ENCODE peak calls at places on chromosomes 6 and 20, in four cellular contexts. H is GM12865, F is fibroblast of lung, G is GM06990. T is an unnamed sample.

GRCh38 chr6:125780540-125781306 is 10.0 kb upstream of the NCOA7 start:
- DNase-seq in H (peak), F (peak), G (peak), T (peak)

GRCh38 chr6:49555951-49556350 is 5.5 kb downstream of the C6orf141 start:
- DNase-seq in H (no peak), F (peak), G (no peak), T (no peak)

GRCh38 chr6:56046576-56046975 is 171.2 kb upstream of the BMP5 start:
- DNase-seq in H (no peak), F (peak), G (no peak), T (no peak)

GRCh38 chr6:40881501-40881900 is 157.5 kb downstream of the UNC5CL start:
- DNase-seq in H (peak), F (no peak), G (no peak), T (no peak)

GRCh38 chr20:54063998-54064676 is 6.3 kb downstream of the BCAS1 start:
- DNase-seq in H (peak), F (no peak), G (peak), T (peak)

GRCh38 chr20:20070871-20071726 is 18.8 kb downstream of the CFAP61 start:
- DNase-seq in H (no peak), F (no peak), G (no peak), T (no peak)

GRCh38 chr6:44001318-44001868 is 125.9 kb downstream of the MRPL14 start:
- DNase-seq in H (peak), F (no peak), G (peak), T (peak)

GRCh38 chr20:62774076-62774714 is 22.1 kb upstream of the MRGBP start:
- DNase-seq in H (no peak), F (no peak), G (no peak), T (no peak)

GRCh38 chr6:31402324-31403282 is 792 bp upstream of the MICA start:
- DNase-seq in H (peak), F (peak), G (no peak), T (peak)

GRCh38 chr6:47253136-47253535 is 56.6 kb downstream of the TNFRSF21 start:
- DNase-seq in H (no peak), F (no peak), G (no peak), T (no peak)

GRCh38 chr6:24358219-24358821 is 461 bp upstream of the DCDC2 start:
- DNase-seq in H (no peak), F (no peak), G (no peak), T (no peak)

GRCh38 chr6:112311950-112312547 is 35.1 kb upstream of the RFPL4B start:
- DNase-seq in H (peak), F (no peak), G (no peak), T (peak)

GRCh38 chr6:159720708-159721107 is 6.6 kb upstream of the WTAP start:
- DNase-seq in H (peak), F (no peak), G (no peak), T (peak)

GRCh38 chr6:132214716-132215115 is 186.6 kb downstream of the MOXD1 start:
- DNase-seq in H (no peak), F (no peak), G (no peak), T (no peak)

GRCh38 chr6:19757036-19757435 is 80.1 kb upstream of the ID4 start:
- DNase-seq in H (no peak), F (peak), G (no peak), T (no peak)

GRCh38 chr6:166351715-166352285 is 9.5 kb upstream of the SFT2D1 start:
- DNase-seq in H (peak), F (peak), G (no peak), T (peak)

GRCh38 chr6:150325093-150325772 is 43.6 kb upstream of the IYD start:
- DNase-seq in H (no peak), F (peak), G (no peak), T (no peak)

GRCh38 chr20:31587545-31588389 is 17.3 kb upstream of the ID1 start:
- DNase-seq in H (no peak), F (peak), G (no peak), T (peak)

GRCh38 chr6:119077643-119078448 is 618 bp downstream of the FAM184A start:
- DNase-seq in H (peak), F (peak), G (peak), T (peak)

GRCh38 chr6:166514196-166514595 is 72.3 kb downstream of the RAMACL start:
- DNase-seq in H (no peak), F (no peak), G (no peak), T (no peak)

GRCh38 chr6:157715766-157716171 is 107.3 kb upstream of the SNX9 start:
- DNase-seq in H (no peak), F (peak), G (no peak), T (no peak)

GRCh38 chr6:76134651-76135050 is 62.2 kb upstream of the IMPG1 start:
- DNase-seq in H (no peak), F (no peak), G (no peak), T (no peak)

DNA sequence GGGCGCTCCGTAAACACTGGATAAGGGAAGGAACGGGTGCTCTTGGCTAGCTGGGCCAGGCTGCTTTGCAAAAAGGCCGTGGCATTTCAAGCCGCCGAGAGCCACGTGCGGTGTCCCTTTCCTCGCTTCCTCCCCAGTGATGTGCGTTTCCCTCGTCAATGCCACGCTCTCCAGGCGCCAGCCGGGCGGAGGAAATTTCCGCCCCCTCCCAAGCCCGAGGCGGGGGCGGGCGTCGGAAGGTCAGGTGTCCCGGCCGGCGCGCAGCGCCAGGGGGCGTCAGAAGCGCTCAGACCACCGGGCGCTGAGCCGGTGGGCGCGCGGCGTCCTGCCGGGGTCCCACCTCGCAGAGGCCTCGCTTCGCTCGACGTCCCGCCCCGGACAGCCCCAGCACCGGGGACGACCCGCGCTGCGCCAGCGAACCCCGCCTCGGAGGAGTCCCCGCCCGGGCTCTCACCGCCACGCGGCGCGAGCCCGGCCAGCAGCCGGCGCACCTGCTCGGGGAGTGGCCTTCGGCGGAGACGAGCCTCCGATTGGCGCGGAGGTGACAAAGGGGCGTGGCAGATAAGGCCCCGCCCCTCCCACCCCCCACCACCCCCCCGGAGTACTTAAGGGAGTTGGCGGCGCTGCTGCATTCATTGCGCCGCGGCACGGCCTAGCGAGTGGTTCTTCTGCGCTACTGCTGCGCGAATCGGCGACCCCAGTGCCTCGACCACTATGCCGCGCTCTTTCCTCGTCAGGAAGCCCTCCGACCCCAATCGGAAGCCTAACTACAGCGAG is at the start of gene SNAI1:
- DNase-seq in H (peak), F (peak), G (peak), T (peak)
- TF ChIP-seq CTCF in H (peak), F (peak), G (peak), T (peak)

GRCh38 chr6:5175195-5175594 is 85.6 kb downstream of the LYRM4 start:
- DNase-seq in H (peak), F (no peak), G (no peak), T (no peak)
- TF ChIP-seq CTCF in H (peak), F (peak), G (peak), T (peak)

DNA sequence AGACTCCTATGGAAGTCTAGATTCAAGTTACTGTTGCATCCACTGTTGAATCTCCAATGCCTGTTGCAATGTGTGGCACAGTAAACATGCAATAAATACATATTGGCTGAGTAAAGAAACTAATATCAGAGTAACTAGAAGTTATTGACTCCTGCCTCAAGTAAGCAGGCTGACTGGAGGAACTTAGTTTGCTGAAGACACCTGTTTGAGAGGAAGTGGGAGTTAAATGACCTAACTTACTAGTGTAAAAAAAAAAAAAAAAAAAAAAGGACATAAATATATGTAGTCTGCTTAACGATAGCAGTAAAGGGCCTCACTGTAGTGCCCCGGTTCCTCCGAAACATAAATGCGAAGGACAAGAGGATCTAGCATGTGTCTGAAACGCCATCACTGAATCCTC is 249.8 kb upstream of the PRDM1 start:
- DNase-seq in H (no peak), F (no peak), G (no peak), T (no peak)
- TF ChIP-seq CTCF in H (no peak), F (no peak), G (no peak), T (no peak)

GRCh38 chr6:22294301-22294700 is 2.5 kb downstream of the PRL start:
- DNase-seq in H (no peak), F (no peak), G (no peak), T (no peak)
- TF ChIP-seq CTCF in H (no peak), F (no peak), G (no peak), T (no peak)

GRCh38 chr6:42440027-42440426 is 11.7 kb downstream of the TRERF1 start:
- DNase-seq in H (no peak), F (no peak), G (no peak), T (no peak)
- TF ChIP-seq CTCF in H (no peak), F (no peak), G (no peak), T (no peak)

GRCh38 chr20:25139061-25139705 is 56.3 kb upstream of the ENTPD6 start:
- DNase-seq in H (peak), F (no peak), G (no peak), T (no peak)
- TF ChIP-seq CTCF in H (no peak), F (no peak), G (no peak), T (no peak)

DNA sequence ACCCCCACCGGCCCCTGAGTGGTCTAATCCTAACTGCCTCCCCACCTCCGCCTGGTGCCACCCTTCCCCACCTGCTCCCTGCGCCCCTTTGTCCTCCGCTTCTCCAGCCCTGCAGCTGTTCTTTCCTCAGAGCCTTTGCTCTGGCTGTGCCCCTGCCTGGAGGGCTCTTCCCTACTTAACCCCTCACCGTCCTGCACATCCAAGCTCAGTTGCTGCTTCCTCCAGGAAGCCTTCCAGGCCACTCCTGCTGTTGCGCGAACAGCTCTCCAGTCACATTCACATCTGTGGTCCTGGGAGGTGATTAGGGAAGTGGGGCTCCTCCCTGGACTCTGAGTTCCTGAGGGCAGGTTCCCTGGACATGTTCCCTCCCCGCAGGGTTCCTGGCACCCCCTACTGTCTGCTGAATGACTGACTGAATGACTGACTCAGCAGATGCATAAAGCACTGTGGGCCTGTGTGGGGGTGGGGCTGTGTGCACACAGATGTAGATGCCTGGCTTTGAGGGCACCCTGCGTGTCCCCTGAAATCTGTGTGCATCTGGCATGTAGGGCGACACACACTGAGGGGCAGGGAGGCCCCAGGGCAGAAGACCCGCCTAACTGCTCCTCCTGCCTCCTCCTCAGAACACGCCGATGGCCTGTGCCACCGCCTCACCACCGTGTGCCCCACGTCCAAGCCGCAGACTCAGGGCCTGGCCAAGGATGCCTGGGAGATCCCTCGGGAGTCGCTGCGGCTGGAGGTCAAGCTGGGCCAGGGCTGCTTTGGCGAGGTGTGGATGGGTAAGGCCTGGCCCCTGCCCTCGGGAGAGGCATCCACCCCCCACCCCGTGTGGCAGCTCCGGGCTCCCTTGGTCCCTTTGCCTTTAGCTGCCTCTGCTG is 51.4 kb downstream of the SRC start:
- DNase-seq in H (no peak), F (peak), G (no peak), T (no peak)
- TF ChIP-seq CTCF in H (no peak), F (no peak), G (no peak), T (no peak)

DNA sequence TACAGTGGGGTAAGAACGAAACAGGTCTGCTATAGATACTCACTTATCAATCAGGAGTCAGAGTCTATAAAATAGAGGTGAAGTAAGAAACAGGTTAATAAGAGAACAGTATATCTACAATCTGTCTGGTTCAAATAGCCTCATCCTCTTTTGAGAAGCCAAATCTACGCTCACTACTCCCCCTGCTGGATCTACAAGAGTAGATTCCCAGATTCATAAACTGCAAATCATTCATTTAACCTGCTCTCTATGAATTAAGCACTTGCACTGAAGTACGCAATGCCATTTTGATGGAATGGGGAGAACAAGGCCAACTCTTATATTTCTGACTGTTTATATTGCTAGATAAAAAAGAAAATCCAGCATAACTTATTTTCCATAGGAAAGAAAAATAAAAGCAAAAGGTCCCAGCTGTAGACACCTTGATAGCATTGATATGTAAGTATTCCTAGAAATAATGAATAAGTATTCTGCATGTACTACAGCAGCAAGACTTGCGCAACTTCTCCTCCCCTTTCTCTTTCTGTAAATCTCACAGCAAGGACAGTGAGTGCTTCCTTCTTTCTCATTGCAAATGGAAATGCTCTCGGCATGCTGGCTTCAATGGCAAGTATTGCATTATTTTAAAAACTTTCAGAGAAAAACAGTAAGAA is 92.3 kb downstream of the RFX6 start:
- DNase-seq in H (peak), F (peak), G (no peak), T (peak)
- TF ChIP-seq CTCF in H (peak), F (peak), G (peak), T (peak)

GRCh38 chr20:38178581-38178980 is 13.5 kb upstream of the TGM2 start:
- DNase-seq in H (no peak), F (no peak), G (no peak), T (no peak)

GRCh38 chr20:38175221-38176030 is 10.4 kb upstream of the TGM2 start:
- DNase-seq in H (no peak), F (no peak), G (no peak), T (no peak)

GRCh38 chr20:38178065-38178471 is 13.0 kb upstream of the TGM2 start:
- DNase-seq in H (no peak), F (no peak), G (no peak), T (no peak)

GRCh38 chr20:38179846-38180245 is 14.8 kb upstream of the TGM2 start:
- DNase-seq in H (no peak), F (no peak), G (no peak), T (no peak)

GRCh38 chr20:38177201-38177600 is 12.1 kb upstream of the TGM2 start:
- DNase-seq in H (no peak), F (no peak), G (no peak), T (no peak)
- TF ChIP-seq CTCF in H (no peak), F (no peak), G (no peak), T (no peak)

DNA sequence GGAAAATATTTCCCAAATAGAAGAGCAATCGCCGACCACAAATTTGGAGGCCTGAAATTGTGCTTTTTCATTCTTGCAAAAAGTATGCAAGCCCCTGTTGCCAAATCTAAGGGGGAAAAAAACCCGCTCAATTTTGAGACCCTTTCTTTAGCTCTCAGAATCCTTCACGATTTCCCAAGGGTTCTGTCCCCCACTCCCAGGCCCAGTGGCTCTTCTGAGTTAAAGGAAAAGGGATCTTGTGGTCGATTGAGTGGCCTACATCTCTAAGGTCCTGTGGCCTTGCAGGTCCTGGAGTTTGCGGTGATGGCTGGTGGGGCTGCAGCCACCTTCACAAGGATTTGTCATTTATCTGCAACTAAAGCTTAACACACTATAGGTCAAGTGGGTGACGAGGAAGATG is 1.8 kb downstream of the PAX1 start:
- DNase-seq in H (no peak), F (no peak), G (no peak), T (no peak)
- TF ChIP-seq CTCF in H (no peak), F (no peak), G (no peak), T (no peak)

T was measured in GM13977.